ENCODE peak calls at places on chromosomes 2 and 18, in four cellular contexts. S, B, Q and F are unnamed samples.

GRCh38 chr2:64632855-64633819 is 20.6 kb downstream of the SERTAD2 start:
- DNase-seq in S (no peak), B (no peak), Q (no peak), F (no peak)

GRCh38 chr2:181474227-181474626 is 17.0 kb downstream of the ITGA4 start:
- DNase-seq in Q (no peak), B (no peak), S (no peak), F (no peak)

GRCh38 chr18:78495550-78495949 is 484.1 kb upstream of the SALL3 start:
- DNase-seq in B (no peak), Q (no peak), S (no peak), F (no peak)

GRCh38 chr18:27599202-27599829 is 414.2 kb upstream of the CHST9 start:
- DNase-seq in B (peak), Q (no peak), S (peak), F (no peak)

GRCh38 chr2:151071382-151071781 is 190.3 kb downstream of the RBM43 start:
- DNase-seq in S (no peak), Q (no peak), B (no peak), F (no peak)

GRCh38 chr18:27778441-27778840 is 398.5 kb downstream of the CDH2 start:
- DNase-seq in Q (no peak), B (no peak), S (no peak), F (no peak)

GRCh38 chr18:48238206-48238605 is 171.0 kb downstream of the ZBTB7C start:
- DNase-seq in S (no peak), B (no peak), Q (no peak), F (no peak)

GRCh38 chr2:219641390-219642063 is 14.1 kb downstream of the SLC4A3 start:
- DNase-seq in Q (no peak), S (no peak), B (no peak), F (no peak)

GRCh38 chr18:33928226-33928625 is 296.5 kb downstream of the NOL4 start:
- DNase-seq in Q (no peak), B (no peak), S (no peak), F (no peak)

GRCh38 chr2:196234672-196235071 is 63.3 kb upstream of the STK17B start:
- DNase-seq in B (peak), Q (peak), S (peak), F (no peak)

GRCh38 chr2:112923237-112923966 is 12.4 kb downstream of the IL37 start:
- DNase-seq in B (no peak), Q (no peak), S (peak), F (no peak)

GRCh38 chr2:193776988-193777387 is 1582.3 kb upstream of the TMEFF2 start:
- DNase-seq in B (no peak), S (no peak), Q (no peak), F (no peak)

GRCh38 chr2:8469709-8470493 is 212.0 kb upstream of the ID2 start:
- DNase-seq in Q (no peak), S (no peak), B (no peak), F (no peak)

GRCh38 chr2:8009010-8009597 is 672.8 kb upstream of the ID2 start:
- DNase-seq in B (no peak), Q (no peak), S (peak), F (no peak)

GRCh38 chr2:68483011-68483410 is 15.6 kb downstream of the APLF start:
- DNase-seq in S (no peak), B (no peak), Q (no peak), F (no peak)

GRCh38 chr18:48546411-48546810 is 7.6 kb downstream of the CTIF start:
- DNase-seq in S (no peak), B (no peak), Q (no peak), F (no peak)

GRCh38 chr2:30716117-30716900 is 90.9 kb downstream of the CAPN13 start:
- DNase-seq in S (no peak), B (no peak), Q (no peak), F (no peak)

GRCh38 chr2:240948905-240949790 is 43.0 kb downstream of the CROCC2 start:
- DNase-seq in B (no peak), Q (no peak), S (no peak), F (no peak)

GRCh38 chr2:26488463-26489212 is 10.7 kb upstream of the OTOF start:
- DNase-seq in S (no peak), B (no peak), Q (no peak), F (no peak)

GRCh38 chr2:223203971-223204370 is 152.0 kb downstream of the KCNE4 start:
- DNase-seq in Q (no peak), B (no peak), S (no peak), F (no peak)

GRCh38 chr18:62802523-62802922 is 87.2 kb downstream of the PHLPP1 start:
- DNase-seq in B (no peak), Q (no peak), S (no peak), F (no peak)

GRCh38 chr2:241051578-241052487 is 50.3 kb downstream of the MTERF4 start:
- DNase-seq in B (no peak), Q (no peak), S (no peak), F (no peak)

GRCh38 chr2:206105038-206105437 is 19.1 kb upstream of the INO80D start:
- DNase-seq in S (no peak), B (no peak), Q (no peak), F (no peak)

GRCh38 chr2:230503798-230504197 is 87.8 kb downstream of the SP100 start:
- DNase-seq in Q (no peak), B (no peak), S (no peak), F (no peak)

GRCh38 chr2:207337234-207338219 is 171.8 kb upstream of the KLF7 start:
- DNase-seq in B (no peak), S (peak), Q (no peak), F (no peak)

GRCh38 chr2:219099319-219099718 is 38.6 kb upstream of the IHH start:
- DNase-seq in S (no peak), Q (no peak), B (no peak), F (no peak)

GRCh38 chr2:110816404-110817365 is 84.3 kb downstream of the ACOXL start:
- DNase-seq in Q (no peak), B (no peak), S (no peak), F (no peak)

DNA sequence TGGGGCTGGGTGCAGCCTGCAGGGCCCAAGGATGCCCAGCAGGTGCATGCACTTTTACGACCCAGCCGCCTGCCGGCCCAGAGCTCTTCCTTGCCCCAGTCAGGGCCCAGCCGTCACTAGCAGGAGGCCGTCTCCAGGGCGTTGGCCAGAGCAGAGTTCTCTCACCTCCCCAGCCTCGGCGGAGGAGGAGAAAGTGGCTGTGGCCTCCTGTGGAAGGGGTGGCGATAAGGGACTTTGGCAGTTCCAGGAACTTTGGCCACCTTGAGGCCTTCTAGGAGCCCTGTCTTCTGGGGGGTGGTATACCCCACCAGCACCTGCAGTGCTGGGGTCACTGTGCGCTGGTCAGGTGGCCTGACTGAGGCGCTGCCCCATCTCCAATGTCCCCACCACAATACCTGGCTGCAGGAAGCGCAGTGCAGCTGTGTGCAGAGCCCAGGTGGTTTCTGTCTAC is 22.0 kb downstream of the NPPC start:
- DNase-seq in S (no peak), B (no peak), Q (no peak), F (no peak)
- TF ChIP-seq SPI1 in S (no peak), B (no peak), Q (no peak), F (no peak)

GRCh38 chr2:226466589-226466988 is 333.0 kb downstream of the IRS1 start:
- DNase-seq in S (no peak), Q (no peak), B (no peak), F (no peak)

GRCh38 chr2:226467633-226468032 is 332.0 kb downstream of the IRS1 start:
- DNase-seq in S (no peak), B (no peak), Q (no peak), F (no peak)

GRCh38 chr2:226464380-226464779 is 335.2 kb downstream of the IRS1 start:
- DNase-seq in B (no peak), S (no peak), Q (no peak), F (no peak)

GRCh38 chr2:226466124-226466523 is 333.5 kb downstream of the IRS1 start:
- DNase-seq in Q (no peak), B (no peak), S (no peak), F (no peak)

GRCh38 chr2:226467221-226467620 is 332.4 kb downstream of the IRS1 start:
- DNase-seq in Q (no peak), B (no peak), S (no peak), F (no peak)
- TF ChIP-seq SPI1 in Q (no peak), B (no peak), S (no peak), F (no peak)

GRCh38 chr2:143171817-143172216 is 42.6 kb downstream of the ARHGAP15 start:
- DNase-seq in Q (no peak), S (no peak), B (no peak), F (no peak)
- TF ChIP-seq SPI1 in Q (no peak), S (no peak), B (no peak), F (no peak)

GRCh38 chr2:121768143-121768755 is 12.8 kb downstream of the TSN start:
- DNase-seq in S (no peak), Q (no peak), B (no peak), F (no peak)
- TF ChIP-seq SPI1 in S (no peak), Q (no peak), B (no peak), F (no peak)

GRCh38 chr2:86253424-86253823 is 54.2 kb downstream of the MRPL35 start:
- DNase-seq in Q (no peak), B (no peak), S (no peak), F (no peak)

GRCh38 chr2:86249843-86250402 is 50.7 kb downstream of the MRPL35 start:
- DNase-seq in S (peak), Q (peak), B (no peak), F (no peak)

GRCh38 chr2:86243950-86244733 is 44.9 kb downstream of the MRPL35 start:
- DNase-seq in S (peak), Q (no peak), B (peak), F (no peak)

GRCh38 chr2:86251840-86252266 is 52.6 kb downstream of the MRPL35 start:
- DNase-seq in S (no peak), B (no peak), Q (no peak), F (no peak)

GRCh38 chr2:86249176-86249842 is 50.1 kb downstream of the MRPL35 start:
- DNase-seq in Q (no peak), S (peak), B (no peak), F (no peak)
- TF ChIP-seq SPI1 in Q (no peak), S (no peak), B (no peak), F (no peak)

DNA sequence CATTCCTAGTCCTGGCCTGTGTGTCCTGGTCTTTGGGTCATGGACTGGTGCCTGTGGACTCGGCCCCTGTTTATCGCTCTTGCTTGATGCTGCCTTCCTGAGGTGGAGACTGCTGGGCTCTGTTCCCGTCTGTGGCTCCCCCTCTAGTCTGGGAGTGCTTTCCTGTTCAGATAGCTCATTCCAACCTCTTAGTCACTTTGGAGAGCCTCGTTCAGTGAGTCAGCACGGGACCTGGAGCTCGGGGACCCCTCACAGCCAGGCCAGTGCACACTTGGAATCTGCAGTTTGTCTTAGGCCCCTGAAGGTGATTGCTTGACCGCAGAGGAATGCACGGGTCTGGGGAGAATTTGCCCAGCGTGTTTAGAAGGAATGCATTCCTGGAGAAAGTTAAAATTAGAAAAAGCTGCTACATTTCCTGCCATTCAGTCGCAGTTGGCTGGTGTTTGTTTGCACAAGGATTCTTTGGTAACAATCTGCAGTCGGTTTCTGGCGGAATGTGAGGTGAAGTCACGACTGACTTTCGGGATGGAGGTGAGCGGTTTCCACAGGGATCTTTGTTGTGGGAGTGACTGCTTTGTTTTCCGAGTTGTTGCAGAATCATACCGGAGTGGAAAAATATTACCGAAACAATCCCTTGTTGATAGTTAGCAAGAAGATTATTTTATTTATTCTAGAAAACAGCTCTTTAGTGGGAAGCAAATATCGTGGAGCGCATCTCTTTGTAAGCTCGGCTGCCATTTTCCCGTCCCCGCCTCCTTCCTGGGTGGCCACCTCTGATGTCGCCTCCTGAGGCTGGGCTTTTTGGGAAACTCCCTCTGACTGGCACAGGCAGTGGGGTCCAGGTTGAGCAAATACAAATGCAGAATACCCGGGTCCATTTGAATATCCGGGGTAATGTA is 29.6 kb downstream of the SH3BP4 start:
- DNase-seq in Q (no peak), B (no peak), S (no peak), F (no peak)
- TF ChIP-seq SPI1 in Q (no peak), B (no peak), S (no peak), F (no peak)

GRCh38 chr18:79792988-79793355 is 4.8 kb upstream of the KCNG2 start:
- DNase-seq in B (peak), Q (no peak), S (no peak), F (no peak)

GRCh38 chr18:79789901-79790885 is 7.5 kb upstream of the KCNG2 start:
- DNase-seq in B (no peak), S (no peak), Q (no peak), F (no peak)

GRCh38 chr18:79792096-79792987 is 5.4 kb upstream of the KCNG2 start:
- DNase-seq in Q (no peak), S (no peak), B (peak), F (no peak)

GRCh38 chr18:79789091-79789891 is 8.4 kb upstream of the KCNG2 start:
- DNase-seq in S (no peak), Q (no peak), B (no peak), F (no peak)

GRCh38 chr18:79791141-79791972 is 6.4 kb upstream of the KCNG2 start:
- DNase-seq in Q (no peak), B (peak), S (no peak), F (no peak)
- TF ChIP-seq SPI1 in Q (no peak), B (peak), S (no peak), F (peak)

GRCh38 chr2:100260712-100261620 is 61.3 kb downstream of the LONRF2 start:
- DNase-seq in B (peak), Q (no peak), S (peak), F (peak)

GRCh38 chr2:100264121-100264520 is 58.2 kb downstream of the LONRF2 start:
- DNase-seq in Q (no peak), B (no peak), S (no peak), F (no peak)

GRCh38 chr2:100262043-100262442 is 60.3 kb downstream of the LONRF2 start:
- DNase-seq in Q (no peak), S (no peak), B (peak), F (no peak)

GRCh38 chr2:100264651-100265050 is 57.6 kb downstream of the LONRF2 start:
- DNase-seq in Q (no peak), S (no peak), B (no peak), F (no peak)

DNA sequence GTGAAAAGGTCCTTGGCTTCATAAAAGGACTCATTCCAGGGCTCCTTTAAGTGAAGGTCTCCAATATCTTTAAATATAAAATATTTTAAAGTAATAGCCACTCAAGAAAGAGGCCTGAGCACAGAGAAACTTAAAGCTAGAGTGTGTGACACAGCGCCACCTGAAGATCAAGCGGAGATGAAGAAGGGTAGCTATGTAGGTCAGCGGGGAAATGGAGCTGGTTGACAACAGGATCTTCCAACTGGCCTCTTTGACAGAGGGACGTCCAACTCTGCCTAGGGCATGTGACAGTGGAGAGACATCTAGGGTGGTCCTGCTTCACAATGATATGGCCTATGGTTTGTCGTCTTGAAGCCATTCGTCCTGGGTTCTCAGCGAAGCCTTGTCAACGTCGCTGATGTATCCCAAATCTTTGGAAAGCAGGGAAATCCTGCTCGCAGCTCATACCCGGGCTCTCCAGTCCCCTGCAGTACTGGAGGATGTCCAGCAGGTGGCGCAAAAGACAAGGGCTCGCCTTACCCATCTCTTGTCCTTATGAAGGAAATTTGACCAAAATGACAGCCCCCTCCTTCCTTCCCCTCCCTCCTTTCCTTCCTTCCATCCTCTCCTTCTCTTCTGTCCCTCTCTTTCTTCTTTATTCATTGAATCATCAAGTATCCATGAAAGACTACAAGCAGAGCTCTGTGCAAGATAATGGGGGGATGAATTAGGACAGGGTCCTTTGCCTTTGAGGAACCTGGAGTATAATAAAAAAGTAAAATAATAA is 59.6 kb downstream of the LONRF2 start:
- DNase-seq in Q (no peak), S (peak), B (peak), F (peak)
- TF ChIP-seq SPI1 in Q (no peak), S (no peak), B (no peak), F (no peak)

GRCh38 chr2:74507926-74508520 is 528 bp upstream of the PCGF1 start:
- DNase-seq in Q (no peak), B (no peak), S (peak), F (no peak)
- TF ChIP-seq SPI1 in Q (no peak), B (no peak), S (no peak), F (no peak)

GRCh38 chr2:62293490-62294212 is 97.7 kb downstream of the B3GNT2 start:
- DNase-seq in B (no peak), Q (no peak), S (no peak), F (no peak)
- TF ChIP-seq SPI1 in B (no peak), Q (no peak), S (no peak), F (no peak)